ENCODE peak calls at places on chromosomes 6 and 20, in eight cellular contexts. Z, C, W, I, J, U, F and G are unnamed samples.

GRCh38 chr20:59004763-59005522 is 2.1 kb downstream of the CTSZ start:
- DNase-seq in Z (no peak), C (no peak), W (peak), I (peak), J (peak), U (no peak), F (no peak), G (no peak)

GRCh38 chr20:62216636-62217566 is 3.2 kb downstream of the HRH3 start:
- DNase-seq in Z (no peak), C (no peak), W (no peak), I (no peak), J (no peak), U (no peak), F (no peak), G (no peak)

GRCh38 chr6:14189122-14189521 is 71.5 kb downstream of the CD83 start:
- DNase-seq in Z (no peak), C (no peak), W (no peak), I (no peak), J (no peak), U (no peak), F (no peak), G (no peak)

GRCh38 chr6:129490551-129491245 is 219.3 kb downstream of the ARHGAP18 start:
- DNase-seq in Z (peak), C (peak), W (no peak), I (no peak), J (no peak), U (no peak), F (peak), G (no peak)

GRCh38 chr6:118080547-118080946 is 173.5 kb downstream of the SLC35F1 start:
- DNase-seq in Z (no peak), C (no peak), W (no peak), I (peak), J (no peak), U (peak), F (no peak), G (no peak)

GRCh38 chr20:61307686-61308085 is 55.6 kb downstream of the CDH4 start:
- DNase-seq in Z (no peak), C (no peak), W (no peak), I (no peak), J (no peak), U (no peak), F (no peak), G (no peak)

GRCh38 chr20:77231-77630 is 10.2 kb upstream of the DEFB125 start:
- DNase-seq in Z (no peak), C (no peak), W (no peak), I (no peak), J (no peak), U (no peak), F (no peak), G (no peak)

GRCh38 chr20:1001981-1002681 is at the start of gene RSPO4:
- DNase-seq in Z (no peak), C (no peak), W (peak), I (peak), J (no peak), U (peak), F (no peak), G (no peak)

GRCh38 chr6:6560909-6561308 is 27.6 kb upstream of the LY86 start:
- DNase-seq in Z (no peak), C (no peak), W (no peak), I (no peak), J (no peak), U (no peak), F (no peak), G (no peak)

GRCh38 chr20:21615617-21616080 is 89.8 kb upstream of the PAX1 start:
- DNase-seq in Z (no peak), C (peak), W (no peak), I (peak), J (peak), U (peak), F (peak), G (peak)

GRCh38 chr6:89952696-89953095 is 58.4 kb downstream of the GJA10 start:
- DNase-seq in Z (no peak), C (peak), W (no peak), I (no peak), J (no peak), U (no peak), F (peak), G (no peak)

GRCh38 chr20:57480444-57481152 is 44.3 kb downstream of the CTCFL start:
- DNase-seq in Z (no peak), C (no peak), W (peak), I (no peak), J (no peak), U (no peak), F (no peak), G (no peak)

GRCh38 chr6:106830930-106831329 is 143.6 kb downstream of the CD24 start:
- DNase-seq in Z (no peak), C (no peak), W (no peak), I (no peak), J (no peak), U (no peak), F (no peak), G (no peak)

GRCh38 chr20:888057-888456 is 28.1 kb downstream of the ANGPT4 start:
- DNase-seq in Z (no peak), C (no peak), W (peak), I (no peak), J (no peak), U (no peak), F (no peak), G (no peak)

GRCh38 chr6:31689249-31690110 is 8.6 kb upstream of the LY6G5C start:
- DNase-seq in Z (no peak), C (no peak), W (no peak), I (no peak), J (no peak), U (no peak), F (no peak), G (no peak)

GRCh38 chr20:12171927-12172581 is 254.4 kb downstream of the BTBD3 start:
- DNase-seq in Z (no peak), C (peak), W (no peak), I (peak), J (no peak), U (no peak), F (peak), G (no peak)

GRCh38 chr6:37480951-37481597 is 18.6 kb downstream of the CCDC167 start:
- DNase-seq in Z (no peak), C (no peak), W (no peak), I (peak), J (no peak), U (peak), F (no peak), G (no peak)